ENCODE peak calls at places on chromosomes 3 and 15, in nine cellular contexts. F is upper lobe of right lung, H is pancreas, T is adrenal gland, L is mesenchymal stem cell, M is heart left ventricle, Y is GM23338, A is OCI-LY7, O is testis. D is an unnamed sample.

GRCh38 chr15:57694264-57694663 is 12.2 kb upstream of the POLR2M start:
- DNase-seq in F (no peak), H (no peak), T (no peak), L (no peak), M (no peak), Y (no peak), A (no peak), O (no peak), D (no peak)

GRCh38 chr3:152611905-152612304 is 223.0 kb upstream of the P2RY1 start:
- DNase-seq in F (no peak), H (no peak), T (no peak), L (no peak), M (no peak), Y (no peak), A (no peak), O (no peak), D (no peak)

GRCh38 chr3:190909908-190910307 is 47.4 kb upstream of the GMNC start:
- DNase-seq in F (no peak), H (no peak), T (no peak), L (no peak), M (no peak), Y (no peak), A (no peak), O (no peak), D (no peak)

GRCh38 chr15:65020419-65020818 is 9.0 kb downstream of the MTFMT start:
- DNase-seq in F (no peak), H (no peak), T (no peak), L (no peak), M (no peak), Y (no peak), A (no peak), O (no peak), D (no peak)

GRCh38 chr15:95300958-95301357 is 1029.5 kb upstream of the NR2F2 start:
- DNase-seq in F (no peak), H (no peak), T (no peak), L (peak; percentile 45), M (no peak), Y (no peak), A (no peak), O (peak; percentile 23), D (no peak)

GRCh38 chr3:113746955-113747718 is at the start of gene ATP6V1A:
- DNase-seq in F (peak; percentile 88), H (peak; percentile 75), T (peak; percentile 80), L (peak; percentile 46), M (peak; percentile 77), Y (peak; percentile 77), A (peak; percentile 85), O (peak; percentile 83), D (peak; percentile 77)

GRCh38 chr15:96207377-96208006 is 123.0 kb upstream of the NR2F2 start:
- DNase-seq in F (no peak), H (no peak), T (peak; percentile 33), L (no peak), M (no peak), Y (no peak), A (no peak), O (no peak), D (no peak)

GRCh38 chr3:141542989-141543388 is 56.2 kb downstream of the RASA2 start:
- DNase-seq in F (no peak), H (no peak), T (no peak), L (no peak), M (no peak), Y (no peak), A (no peak), O (no peak), D (no peak)

GRCh38 chr15:70357453-70357852 is 259.7 kb upstream of the TLE3 start:
- DNase-seq in F (peak; percentile 37), H (no peak), T (no peak), L (no peak), M (peak; percentile 6), Y (no peak), A (no peak), O (no peak), D (no peak)

DNA sequence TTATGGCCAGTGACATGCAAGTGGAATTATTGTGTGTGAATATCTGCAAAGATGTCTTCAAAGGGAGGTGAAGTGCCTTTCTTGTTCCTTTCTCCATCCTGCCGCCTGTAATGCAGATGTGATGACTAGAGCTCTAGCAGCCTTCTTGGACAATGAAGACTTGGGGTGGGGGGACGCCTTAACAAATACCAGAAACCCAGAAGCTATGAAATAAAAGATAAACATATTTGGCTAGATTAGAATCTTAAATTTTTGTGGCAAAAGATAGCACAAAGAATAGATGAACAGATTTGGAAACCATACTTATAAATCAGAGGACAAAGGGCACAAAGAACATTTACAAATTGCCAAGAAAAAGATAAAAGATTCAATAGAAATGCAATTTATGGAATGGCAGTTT is 56.1 kb downstream of the AMOTL2 start:
- DNase-seq in F (no peak), H (no peak), T (no peak), L (no peak), M (no peak), Y (no peak), A (no peak), O (no peak), D (no peak)
- H3K4me1 ChIP-seq in F (peaks cover 30% of the 10 kb centered on the region), H (no peaks in the 10 kb centered on the region), T (peaks cover 10% of the 10 kb centered on the region), L (peaks cover 32% of the 10 kb centered on the region), M (peaks cover 29% of the 10 kb centered on the region), Y (peaks cover 22% of the 10 kb centered on the region), A (no peaks in the 10 kb centered on the region), O (peaks cover 22% of the 10 kb centered on the region), D (no peaks in the 10 kb centered on the region)

DNA sequence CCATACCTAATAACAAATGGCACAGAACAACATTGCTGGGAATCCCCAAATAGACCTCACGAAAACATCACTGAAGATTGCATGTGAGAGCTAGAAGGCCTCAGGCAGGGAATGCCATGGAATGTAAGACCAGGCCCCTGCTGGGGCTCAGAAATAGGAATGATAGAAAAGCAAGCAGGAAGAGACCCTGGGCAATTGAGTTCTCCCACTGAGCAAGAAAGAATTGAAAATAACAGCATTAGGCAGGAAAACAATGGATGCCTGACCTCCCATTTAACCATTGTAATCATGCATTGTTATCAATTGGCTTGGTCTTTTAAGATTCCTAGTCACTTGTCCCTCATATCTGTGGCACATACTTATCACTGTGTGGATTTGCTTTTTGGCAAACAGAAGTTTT is 581.6 kb downstream of the FHIT start:
- DNase-seq in F (no peak), H (no peak), T (no peak), L (no peak), M (no peak), Y (peak; percentile 91), A (no peak), O (no peak), D (no peak)
- H3K4me3 ChIP-seq in F (no peak overlapping the region), H (no peak overlapping the region), T (no peak overlapping the region), L (no peak overlapping the region), M (no peak overlapping the region), Y (no peak overlapping the region), A (no peak overlapping the region), O (no peak overlapping the region), D (no peak overlapping the region)

DNA sequence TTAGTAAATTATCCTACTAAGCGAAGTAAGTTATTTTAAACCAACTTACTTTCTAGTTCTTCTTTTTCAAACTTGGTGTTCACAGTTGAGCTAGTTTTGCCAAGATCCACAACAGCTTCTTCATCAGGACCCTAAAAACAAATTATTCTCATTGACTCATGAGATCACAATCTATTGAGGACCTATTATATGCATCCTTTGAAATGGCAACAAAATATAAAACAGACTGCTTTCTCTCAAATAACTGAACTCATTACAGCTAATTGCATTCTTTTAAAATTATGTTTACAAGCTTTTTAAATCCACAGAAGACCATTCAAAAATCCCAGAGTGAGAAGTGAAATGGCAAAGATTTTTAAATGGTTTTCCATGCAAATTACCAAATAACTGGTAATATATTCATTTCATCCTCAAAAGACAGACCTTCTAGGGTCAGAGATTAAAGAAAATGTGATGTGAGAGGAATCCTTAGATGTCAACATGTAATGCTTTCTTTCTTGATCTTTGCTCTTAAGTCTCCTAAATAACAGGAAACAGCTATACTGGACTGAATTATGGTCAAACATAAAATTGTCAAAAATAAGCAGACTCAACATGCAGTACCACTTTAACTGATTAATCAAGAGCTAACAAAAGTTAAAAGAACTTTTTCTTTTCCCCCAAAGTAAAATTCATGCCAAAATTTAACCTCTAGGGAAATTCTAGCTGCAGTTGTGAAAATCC is 31.7 kb downstream of the SLC4A7 start:
- DNase-seq in F (no peak), H (no peak), T (no peak), L (no peak), M (no peak), Y (no peak), A (no peak), O (no peak), D (no peak)
- H3K27ac ChIP-seq in F (no peak overlapping the region), H (no peak overlapping the region), T (no peak overlapping the region), L (no peak overlapping the region), M (no peak overlapping the region), Y (no peak overlapping the region), A (no peak overlapping the region), O (no peak overlapping the region), D (no peak overlapping the region)

GRCh38 chr3:112088944-112089343 is 2.8 kb downstream of the C3orf52 start:
- DNase-seq in F (no peak), H (no peak), T (no peak), L (no peak), M (no peak), Y (no peak), A (no peak), O (no peak), D (no peak)
- H3K4me1 ChIP-seq in F (peaks cover 12% of the 10 kb centered on the region), H (no peaks in the 10 kb centered on the region), T (peaks cover 7% of the 10 kb centered on the region), L (peaks cover 23% of the 10 kb centered on the region), M (peaks cover 43% of the 10 kb centered on the region), Y (peaks cover 37% of the 10 kb centered on the region), A (peaks cover 71% of the 10 kb centered on the region), O (no peaks in the 10 kb centered on the region), D (peaks cover 13% of the 10 kb centered on the region)

DNA sequence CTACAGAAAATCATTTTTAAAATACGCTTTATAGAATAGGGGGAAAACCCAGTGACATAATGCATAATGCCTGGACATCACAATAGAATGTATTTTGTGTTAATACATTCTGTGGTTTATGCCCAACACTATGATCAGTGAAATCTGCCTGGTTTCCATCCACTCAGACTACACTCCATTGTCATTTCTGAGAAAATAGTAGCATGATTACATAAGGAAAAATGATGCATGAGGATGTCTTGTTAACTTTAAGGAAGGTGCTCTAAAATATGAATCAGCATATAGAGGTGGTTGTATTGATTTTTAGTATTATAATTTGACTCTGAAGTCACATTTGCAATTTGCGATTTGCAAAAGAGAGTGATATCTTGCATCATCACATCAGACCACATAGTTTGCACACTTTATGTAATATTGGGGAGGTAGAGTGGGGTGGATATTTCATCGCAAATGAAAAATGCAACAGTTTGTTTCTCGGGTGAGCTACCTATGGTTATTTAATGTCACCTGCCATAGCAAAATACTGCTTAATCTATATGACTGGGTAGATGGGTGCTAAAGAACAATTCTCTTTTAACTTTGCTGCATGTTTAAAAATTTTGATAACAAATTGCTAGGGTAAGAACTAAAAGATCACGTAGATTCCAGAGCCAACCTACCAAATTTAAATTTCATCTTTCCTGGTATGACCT is 403.9 kb downstream of the IL5RA start:
- DNase-seq in F (no peak), H (no peak), T (no peak), L (no peak), M (no peak), Y (no peak), A (no peak), O (no peak), D (no peak)
- H3K4me3 ChIP-seq in F (no peak overlapping the region), H (no peak overlapping the region), T (no peak overlapping the region), L (no peak overlapping the region), M (no peak overlapping the region), Y (no peak overlapping the region), A (no peak overlapping the region), O (no peak overlapping the region), D (no peak overlapping the region)

GRCh38 chr15:59271595-59272201 is 65.1 kb downstream of the LDHAL6B start:
- DNase-seq in F (no peak), H (no peak), T (no peak), L (no peak), M (no peak), Y (no peak), A (no peak), O (no peak), D (no peak)
- H3K27ac ChIP-seq in F (no peak overlapping the region), H (no peak overlapping the region), T (no peak overlapping the region), L (no peak overlapping the region), M (no peak overlapping the region), Y (no peak overlapping the region), A (no peak overlapping the region), O (no peak overlapping the region), D (no peak overlapping the region)

GRCh38 chr3:112459750-112460149 is 39.5 kb downstream of the BTLA start:
- DNase-seq in F (no peak), H (no peak), T (no peak), L (no peak), M (no peak), Y (no peak), A (no peak), O (no peak), D (no peak)
- H3K4me1 ChIP-seq in F (peaks cover 12% of the 10 kb centered on the region), H (no peaks in the 10 kb centered on the region), T (no peaks in the 10 kb centered on the region), L (peaks cover 1% of the 10 kb centered on the region), M (peaks cover 10% of the 10 kb centered on the region), Y (no peaks in the 10 kb centered on the region), A (peaks cover 30% of the 10 kb centered on the region), O (no peaks in the 10 kb centered on the region), D (peaks cover 45% of the 10 kb centered on the region)

D was measured in CD8-positive, alpha-beta memory T cell.